ENCODE peak calls at places on chromosomes 7 and 10, in nine cellular contexts. B, O, P, V, T, D, E, N and M are unnamed samples.
A peak's percentile ranks its signal among the peaks of the same experiment; 100 is the strongest.

GRCh38 chr7:73520673-73521635 is 1.1 kb downstream of the BAZ1B start:
- DNase-seq in O (no peak), N (no peak), E (no peak), T (peak; percentile 30), B (no peak), P (no peak), D (peak; percentile 48), V (peak; percentile 22), M (peak; percentile 9)

GRCh38 chr7:44629825-44630580 is 23.6 kb downstream of the OGDH start:
- DNase-seq in E (no peak), T (no peak), B (no peak), O (peak; percentile 74), V (no peak), D (no peak), P (no peak), N (no peak), M (no peak)

GRCh38 chr7:157235357-157236018 is 96.8 kb downstream of the UBE3C start:
- DNase-seq in T (peak; percentile 80), P (no peak), N (no peak), B (no peak), V (peak; percentile 55), E (no peak), O (no peak), D (peak; percentile 48), M (no peak)

GRCh38 chr10:10589540-10589939 is 428.1 kb upstream of the CELF2 start:
- DNase-seq in E (peak; percentile 71), D (peak; percentile 94), P (no peak), V (peak; percentile 73), N (no peak), T (peak; percentile 92), B (no peak), O (no peak), M (no peak)

GRCh38 chr10:51029172-51029641 is 45.1 kb upstream of the PRKG1 start:
- DNase-seq in N (no peak), E (no peak), O (no peak), P (no peak), D (peak; percentile 58), T (peak; percentile 60), B (no peak), V (no peak), M (no peak)

GRCh38 chr10:5550621-5551530 is 26.1 kb downstream of the CALML3 start:
- DNase-seq in N (no peak), O (peak; percentile 73), V (peak; percentile 50), B (no peak), T (peak; percentile 53), E (peak; percentile 65), D (peak; percentile 31), P (peak; percentile 85), M (no peak)

GRCh38 chr7:3949226-3949625 is 648.2 kb downstream of the SDK1 start:
- DNase-seq in E (no peak), V (no peak), O (no peak), B (no peak), T (peak; percentile 3), N (no peak), P (no peak), D (peak; percentile 7), M (no peak)

GRCh38 chr10:60778978-60779668 is 845 bp downstream of the CDK1 start:
- DNase-seq in O (peak; percentile 23), N (no peak), D (no peak), V (peak; percentile 31), E (no peak), B (no peak), T (no peak), P (no peak), M (no peak)

GRCh38 chr7:111108526-111108925 is 17.6 kb downstream of the LRRN3 start:
- DNase-seq in O (no peak), D (peak; percentile 81), V (no peak), E (no peak), B (no peak), T (peak; percentile 46), P (no peak), N (no peak), M (no peak)

GRCh38 chr10:83736008-83736407 is 403.3 kb upstream of the GHITM start:
- DNase-seq in E (no peak), T (no peak), D (no peak), P (no peak), N (no peak), B (no peak), O (no peak), V (no peak), M (no peak)

GRCh38 chr7:112226701-112227276 is 20.3 kb downstream of the ZNF277 start:
- DNase-seq in T (no peak), P (no peak), V (no peak), B (no peak), O (no peak), N (no peak), E (no peak), D (peak; percentile 73), M (no peak)

GRCh38 chr7:32670105-32670504 is 174.8 kb downstream of the AVL9 start:
- DNase-seq in O (peak; percentile 87), E (no peak), N (no peak), P (peak; percentile 70), T (peak; percentile 45), B (no peak), D (peak; percentile 67), V (peak; percentile 80), M (no peak)

GRCh38 chr10:18214692-18215563 is 74.7 kb downstream of the CACNB2 start:
- DNase-seq in N (no peak), T (peak; percentile 73), P (peak; percentile 45), B (no peak), V (peak; percentile 69), D (peak; percentile 79), E (no peak), O (peak; percentile 37), M (peak; percentile 61)

GRCh38 chr7:139648617-139648932 is 125.1 kb downstream of the CLEC2L start:
- DNase-seq in O (no peak), T (no peak), P (no peak), B (no peak), V (no peak), E (no peak), N (no peak), D (no peak), M (no peak)

GRCh38 chr7:26912351-26912750 is 48.0 kb upstream of the SKAP2 start:
- DNase-seq in E (no peak), D (no peak), N (no peak), B (no peak), O (peak; percentile 85), T (no peak), P (no peak), V (no peak), M (no peak)

GRCh38 chr10:66394287-66395063 is 531.4 kb upstream of the LRRTM3 start:
- DNase-seq in O (no peak), N (no peak), B (no peak), P (no peak), E (no peak), D (no peak), T (no peak), V (no peak), M (no peak)

GRCh38 chr10:71269301-71270288 is 49.5 kb upstream of the SLC29A3 start:
- DNase-seq in D (peak; percentile 43), V (no peak), B (no peak), P (peak; percentile 18), E (no peak), N (no peak), T (peak; percentile 49), O (no peak), M (no peak)

GRCh38 chr10:71270821-71271220 is 48.2 kb upstream of the SLC29A3 start:
- DNase-seq in O (no peak), B (no peak), V (no peak), T (no peak), N (no peak), D (no peak), P (no peak), E (no peak), M (no peak)

GRCh38 chr10:71271626-71272025 is 47.4 kb upstream of the SLC29A3 start:
- DNase-seq in B (no peak), V (no peak), P (no peak), T (peak; percentile 33), O (no peak), E (no peak), N (no peak), D (peak; percentile 58), M (no peak)

GRCh38 chr10:71268751-71269150 is 50.3 kb upstream of the SLC29A3 start:
- DNase-seq in E (no peak), B (no peak), V (no peak), D (no peak), T (peak; percentile 44), O (no peak), N (no peak), P (no peak), M (no peak)

DNA sequence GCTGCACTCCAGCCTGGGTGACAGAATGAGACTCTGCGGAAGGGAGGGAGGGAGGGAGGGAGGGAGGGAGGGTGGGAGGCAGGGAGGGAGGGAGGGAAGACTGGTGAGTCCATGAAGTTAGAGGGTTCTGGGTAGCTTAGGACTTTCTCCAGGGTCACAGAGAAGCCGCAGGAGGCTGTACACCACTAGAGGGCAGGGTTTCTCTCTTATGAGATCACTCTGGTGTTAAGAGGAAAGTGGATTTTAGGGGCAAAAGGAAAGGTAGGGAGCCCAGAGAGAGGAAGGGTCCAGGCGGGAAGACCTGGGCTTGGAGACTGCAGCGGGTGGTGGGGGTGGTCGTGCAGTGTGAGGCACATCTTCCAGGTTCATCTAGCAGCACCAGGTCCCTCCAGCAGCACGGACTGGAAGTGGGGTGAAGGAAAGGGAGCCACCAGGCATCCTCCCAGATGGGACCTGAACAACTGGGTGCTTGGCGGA is 48.7 kb upstream of the SLC29A3 start:
- DNase-seq in N (no peak), E (no peak), V (peak; percentile 80), B (no peak), O (peak; percentile 74), T (peak; percentile 84), D (peak; percentile 91), P (peak; percentile 56), M (peak; percentile 65)
- TF ChIP-seq CTCF in N (peak; percentile 62), E (peak; percentile 54), V (peak; percentile 86), B (peak; percentile 24), O (peak; percentile 94), T (peak; percentile 69), D (peak; percentile 78), P (peak; percentile 76), M (peak; percentile 67)

DNA sequence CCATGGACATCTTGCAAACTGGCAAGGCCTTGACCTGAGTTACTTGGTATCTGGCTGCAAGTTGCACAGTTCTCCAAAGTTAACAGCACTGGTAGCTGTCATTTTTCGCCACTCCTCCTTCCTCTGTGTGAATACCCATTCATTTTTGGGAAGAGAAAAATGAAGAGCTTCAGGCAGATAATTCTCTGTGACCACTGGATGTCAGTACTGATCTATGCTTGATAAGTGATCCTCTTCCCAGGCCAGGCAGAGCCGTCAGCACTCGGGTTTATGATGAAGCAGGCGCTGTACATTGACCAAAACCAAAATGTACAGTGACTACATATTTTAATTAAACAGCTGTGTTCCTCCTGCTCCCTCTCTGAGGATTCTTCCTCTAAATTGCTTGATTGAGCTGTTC is 55.9 kb upstream of the PDZD8 start:
- DNase-seq in O (peak; percentile 50), V (no peak), E (no peak), T (no peak), N (no peak), D (peak; percentile 36), B (no peak), P (no peak), M (no peak)
- TF ChIP-seq CTCF in O (no peak), V (no peak), E (no peak), T (no peak), N (peak; percentile 28), D (peak; percentile 9), B (no peak), P (peak; percentile 34), M (peak; percentile 40)

GRCh38 chr10:101227765-101228681 is 1.2 kb downstream of the LBX1 start:
- DNase-seq in V (no peak), N (no peak), E (no peak), B (no peak), P (no peak), O (no peak), D (no peak), T (no peak), M (no peak)
- TF ChIP-seq CTCF in V (no peak), N (no peak), E (no peak), B (no peak), P (no peak), O (no peak), D (peak; percentile 9), T (no peak), M (peak; percentile 22)

GRCh38 chr7:80133361-80134104 is 1.1 kb upstream of the GNAI1 start:
- DNase-seq in N (no peak), P (no peak), T (peak; percentile 50), D (peak; percentile 47), V (no peak), E (no peak), O (no peak), B (no peak), M (no peak)
- TF ChIP-seq CTCF in N (peak; percentile 30), P (no peak), T (peak; percentile 42), D (no peak), V (no peak), E (no peak), O (no peak), B (no peak), M (peak; percentile 22)